ENCODE peak calls at places on chromosomes 11 and 22, in six cellular contexts. R, X, Y, V, K and Z are unnamed samples. For H3K4me1, the result is how much of the 10 kb centered on the place peaks cover.

GRCh38 chr11:47786373-47786772 is 19.2 kb upstream of the FNBP4 start:
- DNase-seq in K (no peak), Y (peak), X (no peak), R (no peak), V (peak), Z (no peak)

GRCh38 chr11:112024178-112024777 is 930 bp upstream of the DLAT start:
- DNase-seq in V (no peak), K (no peak), X (peak), Y (no peak), R (peak), Z (no peak)

GRCh38 chr11:111978028-111978771 is 41.1 kb downstream of the DIXDC1 start:
- DNase-seq in X (peak), K (peak), Y (peak), R (peak), V (peak), Z (peak)

GRCh38 chr22:20174785-20175596 is 24.1 kb upstream of the CCDC188 start:
- DNase-seq in Y (no peak), K (no peak), V (peak), X (no peak), R (peak), Z (no peak)

GRCh38 chr11:119478711-119479285 is 55.8 kb upstream of the THY1 start:
- DNase-seq in R (peak), K (peak), V (no peak), Y (no peak), X (no peak), Z (peak)

GRCh38 chr11:103091441-103091809 is 535 bp downstream of the DCUN1D5 start:
- DNase-seq in Y (peak), V (peak), X (no peak), R (peak), K (peak), Z (peak)

GRCh38 chr11:95715777-95716241 is 73.8 kb downstream of the FAM76B start:
- DNase-seq in Y (no peak), K (no peak), R (no peak), X (no peak), V (no peak), Z (no peak)

GRCh38 chr11:12092714-12093113 is 17.7 kb upstream of the MICAL2 start:
- DNase-seq in K (no peak), Y (no peak), V (no peak), X (no peak), R (peak), Z (peak)

GRCh38 chr11:106276859-106277436 is 199.5 kb downstream of the AASDHPPT start:
- DNase-seq in R (peak), V (peak), X (peak), Y (no peak), K (no peak), Z (peak)

GRCh38 chr11:1487851-1488574 is 1.4 kb upstream of the MOB2 start:
- DNase-seq in V (no peak), K (no peak), Y (no peak), X (no peak), R (no peak), Z (no peak)

GRCh38 chr11:117217141-117217609 is 14.7 kb downstream of the PCSK7 start:
- DNase-seq in X (no peak), V (peak), R (peak), Y (peak), K (no peak), Z (no peak)
- H2BK15ac ChIP-seq in X (no peak), V (peak), R (no peak), Y (no peak), K (no peak), Z (no peak)

GRCh38 chr22:27911329-27911728 is 7.7 kb downstream of the PITPNB start:
- DNase-seq in V (no peak), Y (no peak), X (no peak), R (no peak), K (no peak), Z (no peak)

GRCh38 chr22:27918351-27919221 is 470 bp downstream of the PITPNB start:
- DNase-seq in K (peak), Y (peak), R (peak), V (peak), X (peak), Z (peak)

DNA sequence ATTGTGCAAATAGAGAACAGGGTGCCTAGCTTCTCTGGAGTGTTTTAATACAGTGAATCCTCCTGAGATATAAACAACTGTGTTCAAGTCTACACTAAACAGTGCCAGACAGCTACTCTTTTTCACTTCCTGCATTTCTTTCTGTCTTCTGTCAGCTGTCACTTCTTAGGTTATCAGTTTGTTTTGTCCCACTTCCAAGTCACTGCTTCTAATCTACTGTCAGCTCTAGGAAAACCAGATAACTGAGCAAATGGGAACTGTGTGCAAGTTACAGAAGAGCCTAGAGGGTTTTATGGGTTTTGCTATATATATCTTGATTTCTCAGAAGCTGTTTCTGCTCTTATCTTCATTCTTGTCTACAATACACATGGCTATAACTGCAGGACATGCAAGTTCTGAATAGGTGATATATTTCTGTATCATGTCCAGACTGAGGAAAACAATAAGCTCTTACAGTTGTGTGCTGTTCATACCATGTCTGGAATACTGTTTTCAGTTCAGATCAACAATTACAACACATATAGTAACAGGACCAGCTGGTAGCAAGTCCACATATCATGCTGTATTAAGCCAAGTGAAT is 5.8 kb downstream of the PITPNB start:
- DNase-seq in K (no peak), R (peak), X (no peak), Y (peak), V (peak), Z (no peak)
- H3K4me1 ChIP-seq in K (under half), R (under half), X (under half), Y (under half), V (under half), Z (under half)

GRCh38 chr11:21185959-21186358 is 516.6 kb downstream of the NELL1 start:
- DNase-seq in X (no peak), Y (no peak), K (no peak), R (no peak), V (no peak), Z (no peak)

GRCh38 chr11:21174781-21175180 is 505.4 kb downstream of the NELL1 start:
- DNase-seq in K (no peak), X (no peak), R (no peak), Y (no peak), V (no peak), Z (no peak)

GRCh38 chr11:21177379-21177778 is 508.0 kb downstream of the NELL1 start:
- DNase-seq in X (no peak), K (no peak), V (no peak), Y (no peak), R (no peak), Z (no peak)

DNA sequence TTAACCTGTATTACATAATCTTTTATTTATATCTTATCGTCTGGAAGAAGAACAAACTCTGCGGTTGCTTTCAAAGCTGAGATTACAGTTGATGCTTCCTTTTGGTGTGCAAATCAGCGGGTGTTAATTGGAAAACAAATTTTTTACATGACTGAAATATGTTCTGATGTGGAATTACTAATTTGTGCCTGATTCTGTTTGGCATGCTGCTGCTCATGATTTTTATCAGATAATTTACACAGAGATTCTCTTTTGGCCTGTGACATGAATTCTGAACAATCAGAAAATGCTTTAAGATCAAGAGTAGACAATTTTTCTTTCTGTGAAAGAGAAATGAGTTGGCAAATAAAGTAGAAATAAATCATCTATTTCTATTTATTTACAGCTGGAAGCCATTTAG is 510.8 kb downstream of the NELL1 start:
- DNase-seq in Y (no peak), K (no peak), X (no peak), V (no peak), R (peak), Z (no peak)
- H2BK15ac ChIP-seq in Y (no peak), K (no peak), X (no peak), V (no peak), R (no peak), Z (no peak)

GRCh38 chr22:31083923-31084810 is 3.0 kb downstream of the SMTN start:
- DNase-seq in X (no peak), Y (no peak), R (no peak), K (no peak), V (no peak), Z (no peak)
- H3K4me1 ChIP-seq in X (under half), Y (half or more), R (under half), K (under half), V (under half), Z (under half)

DNA sequence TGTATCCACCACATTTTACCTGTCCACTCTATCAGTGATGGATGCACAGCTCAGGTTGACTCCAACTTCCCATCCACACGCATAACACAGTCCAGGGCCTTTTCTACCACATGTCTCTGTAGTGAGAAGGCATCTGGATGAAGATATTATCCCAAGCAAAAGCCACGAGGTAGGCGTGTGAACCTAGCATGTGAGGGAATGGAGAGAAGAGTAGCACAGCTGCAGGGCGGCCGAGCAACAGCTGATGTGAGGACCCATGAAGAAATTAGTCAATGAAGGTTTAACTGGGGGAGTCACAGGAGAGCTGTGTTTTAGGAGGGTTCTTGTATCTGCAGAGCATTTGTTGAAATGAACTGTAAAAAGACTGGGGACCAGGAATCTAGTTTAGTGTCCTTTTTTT is 144.6 kb upstream of the PITPNB start:
- DNase-seq in K (no peak), R (no peak), X (no peak), V (no peak), Y (no peak), Z (no peak)
- H2BK15ac ChIP-seq in K (no peak), R (no peak), X (no peak), V (no peak), Y (no peak), Z (no peak)